ENCODE peak calls at places on chromosome 10, in ten cellular contexts. I is H1, U is HCT116, F is mesendoderm, H is A549, V is fibroblast of lung, G is IMR-90, X is astrocyte, D is neural progenitor cell, M is PC-9. L is an unnamed sample.
A peak's percentile ranks its signal among the peaks of the same experiment; 100 is the strongest.

GRCh38 chr10:114987995-114988394 is 50.0 kb downstream of the TRUB1 start:
- DNase-seq in U (no peak), G (peak; percentile 92), H (no peak), I (no peak), X (peak; percentile 92), M (no peak), D (no peak), V (peak; percentile 60), F (no peak), L (peak; percentile 44)

GRCh38 chr10:49204119-49204518 is 15.9 kb upstream of the TMEM273 start:
- DNase-seq in M (no peak), I (no peak), G (no peak), D (no peak), U (no peak), X (no peak), H (no peak), F (no peak), V (no peak), L (no peak)

GRCh38 chr10:43931308-43931930 is 282.7 kb upstream of the ZNF32 start:
- DNase-seq in U (no peak), I (no peak), F (no peak), X (peak; percentile 83), D (no peak), H (no peak), G (peak; percentile 87), V (peak; percentile 41), M (no peak), L (peak; percentile 92)

GRCh38 chr10:86756511-86757109 is at the start of gene BMPR1A:
- DNase-seq in D (peak; percentile 85), U (no peak), F (peak; percentile 97), V (peak; percentile 88), G (peak; percentile 86), M (no peak), H (no peak), I (no peak), X (no peak), L (no peak)

GRCh38 chr10:25815999-25816768 is 117.8 kb upstream of the MYO3A start:
- DNase-seq in I (no peak), D (no peak), V (no peak), U (no peak), M (no peak), H (no peak), X (peak; percentile 81), G (no peak), F (no peak), L (no peak)

GRCh38 chr10:79322616-79323566 is 24.4 kb upstream of the PPIF start:
- DNase-seq in X (peak; percentile 87), M (peak; percentile 45), H (no peak), V (peak; percentile 89), U (no peak), D (no peak), F (no peak), G (peak; percentile 92), I (no peak), L (peak; percentile 90)

GRCh38 chr10:44703241-44704155 is 207.6 kb upstream of the TMEM72 start:
- DNase-seq in G (peak; percentile 75), M (no peak), D (no peak), H (no peak), U (no peak), I (no peak), F (no peak), X (peak; percentile 89), V (peak; percentile 29), L (peak; percentile 74)

GRCh38 chr10:96612052-96612830 is 25.4 kb upstream of the TM9SF3 start:
- DNase-seq in X (no peak), F (no peak), H (no peak), G (no peak), D (no peak), I (no peak), V (no peak), M (no peak), U (no peak), L (no peak)

GRCh38 chr10:111516144-111516543 is 439.3 kb downstream of the ADRA2A start:
- DNase-seq in G (no peak), H (no peak), F (no peak), V (no peak), X (no peak), M (no peak), I (no peak), D (no peak), U (no peak), L (no peak)
- H3K4me2 ChIP-seq in G (no peak overlapping the region), H (no peak overlapping the region), F (no peak overlapping the region), V (no peak overlapping the region), X (no peak overlapping the region), M (no peak overlapping the region), I (no peak overlapping the region), D (no peak overlapping the region), U (no peak overlapping the region), L (no peak overlapping the region)

GRCh38 chr10:59557642-59558041 is 152.0 kb downstream of the SLC16A9 start:
- DNase-seq in F (peak; percentile 72), U (no peak), D (peak; percentile 35), I (no peak), V (no peak), M (no peak), X (no peak), G (no peak), H (no peak), L (no peak)

GRCh38 chr10:59553127-59553649 is 156.5 kb downstream of the SLC16A9 start:
- DNase-seq in I (no peak), V (no peak), H (no peak), X (no peak), M (no peak), G (no peak), U (no peak), F (no peak), D (no peak), L (no peak)

GRCh38 chr10:59558066-59558465 is 151.6 kb downstream of the SLC16A9 start:
- DNase-seq in I (no peak), V (no peak), H (no peak), X (no peak), U (no peak), F (no peak), M (no peak), G (no peak), D (no peak), L (no peak)

GRCh38 chr10:59560161-59560560 is 149.5 kb downstream of the SLC16A9 start:
- DNase-seq in X (no peak), F (no peak), H (no peak), U (no peak), D (no peak), G (no peak), V (peak; percentile 53), M (no peak), I (no peak), L (no peak)

DNA sequence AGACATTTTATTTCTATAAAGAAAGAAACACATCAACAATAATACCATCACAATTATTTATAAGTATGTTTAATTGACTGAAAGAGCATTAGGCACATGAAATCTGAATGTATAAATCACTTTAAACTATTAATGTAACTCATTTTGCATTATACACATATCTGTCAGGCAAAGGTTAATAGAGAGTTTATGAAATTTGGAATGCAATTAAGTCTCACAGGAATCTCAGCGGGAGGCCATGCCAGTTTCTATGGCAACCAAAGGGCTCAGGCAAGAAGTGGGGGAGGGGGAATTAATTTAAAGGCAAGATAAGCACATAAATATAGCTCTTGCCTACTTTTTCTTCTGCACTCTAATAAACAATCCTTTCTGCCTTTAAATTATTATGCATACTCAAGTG is 152.6 kb downstream of the SLC16A9 start:
- DNase-seq in G (no peak), V (peak; percentile 11), F (peak; percentile 76), H (no peak), D (peak; percentile 68), I (no peak), U (no peak), M (no peak), X (no peak), L (no peak)
- H3K4me3 ChIP-seq in G (no peak overlapping the region), V (no peak overlapping the region), F (no peak overlapping the region), H (no peak overlapping the region), D (no peak overlapping the region), I (no peak overlapping the region), U (no peak overlapping the region), M (no peak overlapping the region), X (no peak overlapping the region), L (no peak overlapping the region)

GRCh38 chr10:29344073-29344820 is 55.4 kb downstream of the LYZL1 start:
- DNase-seq in V (no peak), F (peak; percentile 28), D (peak; percentile 43), X (peak; percentile 88), H (no peak), M (no peak), U (no peak), I (no peak), G (peak; percentile 32), L (peak; percentile 72)
- H3K4me2 ChIP-seq in V (no peak overlapping the region), F (no peak overlapping the region), D (peak overlapping the region; percentile 48), X (peak overlapping the region; percentile 73), H (no peak overlapping the region), M (no peak overlapping the region), U (no peak overlapping the region), I (no peak overlapping the region), G (no peak overlapping the region), L (no peak overlapping the region)

GRCh38 chr10:435397-435796 is 254.1 kb downstream of the DIP2C start:
- DNase-seq in H (no peak), V (no peak), G (no peak), D (no peak), F (no peak), I (no peak), U (no peak), M (no peak), X (no peak), L (no peak)

GRCh38 chr10:437698-438490 is 251.6 kb downstream of the DIP2C start:
- DNase-seq in I (no peak), X (no peak), D (no peak), U (no peak), V (no peak), H (no peak), F (no peak), M (no peak), G (no peak), L (no peak)

GRCh38 chr10:436013-436697 is 253.3 kb downstream of the DIP2C start:
- DNase-seq in V (no peak), M (no peak), X (no peak), U (peak; percentile 78), G (no peak), F (peak; percentile 20), H (no peak), D (no peak), I (no peak), L (no peak)

GRCh38 chr10:440127-440526 is 249.3 kb downstream of the DIP2C start:
- DNase-seq in U (no peak), F (no peak), M (no peak), H (no peak), V (no peak), G (no peak), D (no peak), I (no peak), X (no peak), L (no peak)

GRCh38 chr10:436911-437665 is 252.4 kb downstream of the DIP2C start:
- DNase-seq in X (no peak), F (peak; percentile 29), V (no peak), D (no peak), M (no peak), H (no peak), I (no peak), U (peak; percentile 79), G (no peak), L (no peak)
- H3K4me3 ChIP-seq in X (no peak overlapping the region), F (no peak overlapping the region), V (no peak overlapping the region), D (no peak overlapping the region), M (no peak overlapping the region), H (no peak overlapping the region), I (no peak overlapping the region), U (no peak overlapping the region), G (no peak overlapping the region), L (no peak overlapping the region)

GRCh38 chr10:62054825-62055224 is 153.3 kb downstream of the ARID5B start:
- DNase-seq in X (no peak), V (no peak), M (no peak), G (no peak), D (no peak), F (no peak), I (no peak), H (no peak), U (no peak), L (no peak)
- H3K4me2 ChIP-seq in X (peak overlapping the region; percentile 91), V (peak overlapping the region; percentile 80), M (no peak overlapping the region), G (peak overlapping the region; percentile 100), D (no peak overlapping the region), F (no peak overlapping the region), I (no peak overlapping the region), H (no peak overlapping the region), U (no peak overlapping the region), L (peak overlapping the region; percentile 87)